ENCODE peak calls at places on chromosomes 6 and 20, in eight cellular contexts. N, V, K, O, G, S, W and H are unnamed samples.

GRCh38 chr20:8755340-8756118 is 313.4 kb upstream of the PLCB4 start:
- DNase-seq in V (no peak), S (no peak), O (no peak), N (no peak), G (no peak), W (no peak), K (no peak), H (no peak)

GRCh38 chr6:110474500-110474899 is 1.9 kb downstream of the SLC22A16 start:
- DNase-seq in W (no peak), S (no peak), K (no peak), G (no peak), O (no peak), N (no peak), V (no peak), H (no peak)

GRCh38 chr20:370977-371754 is 9.4 kb upstream of the TRIB3 start:
- DNase-seq in K (no peak), W (no peak), O (no peak), V (no peak), S (no peak), G (peak), N (no peak), H (no peak)

GRCh38 chr20:35663516-35663812 is 1.2 kb downstream of the CPNE1 start:
- DNase-seq in W (no peak), N (peak), V (peak), G (no peak), S (no peak), O (no peak), K (no peak), H (no peak)

GRCh38 chr6:387293-387694 is 4.3 kb upstream of the IRF4 start:
- DNase-seq in K (no peak), S (no peak), O (no peak), W (no peak), V (peak), N (no peak), G (no peak), H (peak)

GRCh38 chr20:10309326-10309725 is 90.7 kb downstream of the SNAP25 start:
- DNase-seq in S (no peak), N (no peak), G (no peak), V (peak), W (no peak), K (no peak), O (no peak), H (no peak)

GRCh38 chr6:167404385-167405049 is 79.6 kb downstream of the TTLL2 start:
- DNase-seq in K (no peak), N (no peak), O (no peak), G (peak), W (no peak), V (no peak), S (no peak), H (no peak)

GRCh38 chr6:20686142-20686541 is 151.9 kb downstream of the CDKAL1 start:
- DNase-seq in K (no peak), O (peak), W (no peak), S (no peak), G (no peak), N (no peak), V (no peak), H (peak)

GRCh38 chr20:43409041-43409913 is 48.4 kb upstream of the SRSF6 start:
- DNase-seq in W (no peak), G (peak), O (peak), K (no peak), S (no peak), V (peak), N (peak), H (peak)

GRCh38 chr6:150236114-150236513 is 93.3 kb downstream of the PPP1R14C start:
- DNase-seq in W (no peak), K (no peak), N (no peak), G (no peak), O (no peak), V (no peak), S (no peak), H (no peak)

GRCh38 chr6:25017932-25018581 is 82.3 kb upstream of the RIPOR2 start:
- DNase-seq in S (no peak), V (peak), G (peak), W (peak), N (no peak), K (peak), O (peak), H (peak)

GRCh38 chr20:3559231-3559630 is 88.4 kb downstream of the ATRN start:
- DNase-seq in W (no peak), G (no peak), K (no peak), N (no peak), V (no peak), S (no peak), O (no peak), H (no peak)

GRCh38 chr20:14223806-14224205 is 113.6 kb downstream of the FLRT3 start:
- DNase-seq in O (no peak), G (no peak), S (no peak), W (no peak), V (no peak), N (no peak), K (no peak), H (no peak)

GRCh38 chr20:57013741-57014140 is 252.7 kb downstream of the BMP7 start:
- DNase-seq in W (no peak), O (peak), S (no peak), N (peak), K (no peak), G (peak), V (no peak), H (peak)

GRCh38 chr20:44326391-44327159 is 10.3 kb upstream of the R3HDML start:
- DNase-seq in N (no peak), S (no peak), V (peak), G (peak), W (no peak), K (no peak), O (peak), H (peak)

GRCh38 chr6:35068644-35069043 is 72.5 kb downstream of the TCP11 start:
- DNase-seq in K (no peak), S (no peak), W (no peak), O (no peak), N (no peak), G (no peak), V (no peak), H (no peak)

GRCh38 chr6:7311920-7312615 is 931 bp downstream of the SSR1 start:
- DNase-seq in G (no peak), V (peak), K (peak), O (peak), N (no peak), W (no peak), S (no peak), H (peak)

GRCh38 chr6:129131282-129131681 is 248.3 kb downstream of the LAMA2 start:
- DNase-seq in O (no peak), W (no peak), V (no peak), K (no peak), G (no peak), N (no peak), S (no peak), H (no peak)

GRCh38 chr6:170049641-170050491 is 241.0 kb downstream of the DLL1 start:
- DNase-seq in O (no peak), S (no peak), V (peak), N (no peak), G (no peak), W (no peak), K (no peak), H (no peak)

GRCh38 chr20:45337367-45338120 is 10.7 kb downstream of the SDC4 start:
- DNase-seq in O (no peak), V (peak), W (no peak), K (no peak), S (peak), G (no peak), N (no peak), H (peak)

GRCh38 chr20:4065405-4065841 is 50.1 kb upstream of the RNF24 start:
- DNase-seq in W (no peak), S (no peak), K (no peak), V (peak), G (no peak), O (no peak), N (no peak), H (no peak)

GRCh38 chr6:1774541-1774940 is 164.8 kb downstream of the FOXC1 start:
- DNase-seq in S (no peak), V (peak), N (no peak), W (no peak), G (no peak), K (no peak), O (no peak), H (no peak)

GRCh38 chr6:35969676-35970075 is 48.8 kb upstream of the SRPK1 start:
- DNase-seq in V (peak), K (no peak), N (no peak), O (no peak), G (no peak), W (no peak), S (no peak), H (no peak)

GRCh38 chr6:126661646-126662045 is 321.7 kb downstream of the CENPW start:
- DNase-seq in G (no peak), O (no peak), N (no peak), W (no peak), S (no peak), V (peak), K (no peak), H (no peak)

GRCh38 chr6:35494161-35494563 is 2.7 kb downstream of the TEAD3 start:
- DNase-seq in N (no peak), S (no peak), V (peak), K (no peak), O (peak), G (peak), W (no peak), H (no peak)

GRCh38 chr6:28648878-28649375 is 123.2 kb downstream of the GPX5 start:
- DNase-seq in N (no peak), G (peak), V (peak), O (no peak), W (no peak), K (no peak), S (no peak), H (no peak)

GRCh38 chr6:34386316-34387137 is 5.9 kb downstream of the NUDT3 start:
- DNase-seq in S (no peak), G (no peak), W (no peak), K (no peak), V (peak), O (no peak), N (no peak), H (no peak)

GRCh38 chr6:90537723-90538407 is 49.0 kb downstream of the MAP3K7 start:
- DNase-seq in V (peak), S (no peak), G (no peak), W (no peak), N (no peak), O (no peak), K (no peak), H (no peak)